ENCODE peak calls at places on chromosome 10, in six cellular contexts. A is fibroblast of lung, O is neuronal stem cell, Y is GM23248, B is NT2/D1, V is endothelial cell of umbilical vein. W is an unnamed sample. For H3K4me1, the result is how much of the 10 kb centered on the place peaks cover.

GRCh38 chr10:82245157-82245556 is 370.2 kb downstream of the NRG3 start:
- DNase-seq in V (no peak), Y (no peak), A (no peak), O (no peak), B (no peak), W (no peak)

GRCh38 chr10:86443936-86444335 is 77.3 kb upstream of the GRID1 start:
- DNase-seq in B (no peak), A (peak), Y (peak), O (no peak), V (no peak), W (no peak)

GRCh38 chr10:7541137-7542087 is 125.4 kb downstream of the ITIH5 start:
- DNase-seq in B (peak), A (peak), O (no peak), Y (peak), V (no peak), W (peak)

GRCh38 chr10:113301342-113301984 is 251.4 kb upstream of the HABP2 start:
- DNase-seq in B (no peak), Y (no peak), O (no peak), V (no peak), A (no peak), W (no peak)

GRCh38 chr10:85602713-85603112 is 763.9 kb downstream of the GRID1 start:
- DNase-seq in O (no peak), Y (no peak), B (no peak), A (no peak), V (no peak), W (no peak)

GRCh38 chr10:133162910-133163856 is 3.2 kb downstream of the KNDC1 start:
- DNase-seq in O (no peak), B (no peak), Y (no peak), V (no peak), A (no peak), W (no peak)

GRCh38 chr10:127978481-127978880 is 71.6 kb downstream of the PTPRE start:
- DNase-seq in B (no peak), V (no peak), Y (no peak), O (no peak), A (no peak), W (no peak)

GRCh38 chr10:118808601-118809371 is 54.0 kb upstream of the CACUL1 start:
- DNase-seq in O (no peak), Y (no peak), A (no peak), B (no peak), V (no peak), W (no peak)

GRCh38 chr10:88897019-88897853 is 17.2 kb downstream of the STAMBPL1 start:
- DNase-seq in O (no peak), V (no peak), Y (peak), A (no peak), B (no peak), W (no peak)

GRCh38 chr10:120979435-120980315 is 128.5 kb downstream of the WDR11 start:
- DNase-seq in Y (peak), O (peak), V (peak), B (peak), A (peak), W (no peak)

GRCh38 chr10:84184517-84184916 is 9.8 kb upstream of the CDHR1 start:
- DNase-seq in B (no peak), V (no peak), A (no peak), Y (no peak), O (no peak), W (no peak)

GRCh38 chr10:7767209-7767608 is 20.6 kb downstream of the KIN start:
- DNase-seq in O (no peak), V (no peak), A (peak), Y (peak), B (no peak), W (peak)

GRCh38 chr10:86899128-86899527 is 58.3 kb downstream of the MMRN2 start:
- DNase-seq in B (peak), Y (no peak), A (peak), O (peak), V (no peak), W (no peak)

GRCh38 chr10:117663750-117664149 is 121.2 kb downstream of the EMX2 start:
- DNase-seq in Y (peak), V (no peak), O (no peak), A (peak), B (no peak), W (peak)

GRCh38 chr10:30435068-30435422 is 1.1 kb downstream of the MAP3K8 start:
- DNase-seq in V (no peak), B (no peak), O (no peak), A (peak), Y (peak), W (peak)

GRCh38 chr10:92755725-92756124 is 66.0 kb downstream of the HHEX start:
- DNase-seq in O (no peak), V (peak), Y (no peak), B (no peak), A (no peak), W (no peak)

GRCh38 chr10:117342638-117343037 is 32.6 kb downstream of the PDZD8 start:
- DNase-seq in O (no peak), A (peak), Y (peak), B (no peak), V (no peak), W (peak)

GRCh38 chr10:5510281-5511072 is 11.1 kb upstream of the CALML5 start:
- DNase-seq in O (no peak), Y (peak), V (no peak), B (no peak), A (no peak), W (no peak)

GRCh38 chr10:96283756-96284155 is 12.4 kb upstream of the BLNK start:
- DNase-seq in Y (no peak), O (no peak), V (no peak), B (no peak), A (no peak), W (no peak)

GRCh38 chr10:29657719-29658274 is 23.0 kb upstream of the SVIL start:
- DNase-seq in A (peak), B (no peak), O (no peak), Y (no peak), V (no peak), W (no peak)

GRCh38 chr10:70694410-70695179 is 22.3 kb downstream of the ADAMTS14 start:
- DNase-seq in Y (peak), O (no peak), V (no peak), B (no peak), A (peak), W (peak)

GRCh38 chr10:93879273-93879672 is 14.5 kb upstream of the SLC35G1 start:
- DNase-seq in A (no peak), Y (no peak), O (no peak), B (no peak), V (no peak), W (no peak)

GRCh38 chr10:6423004-6423403 is 157.1 kb downstream of the PRKCQ start:
- DNase-seq in O (no peak), A (peak), Y (peak), V (no peak), B (no peak), W (no peak)

GRCh38 chr10:67277402-67277801 is 351.6 kb downstream of the LRRTM3 start:
- DNase-seq in O (no peak), B (no peak), Y (no peak), V (no peak), A (no peak), W (no peak)

GRCh38 chr10:65571011-65571570 is 1354.7 kb upstream of the LRRTM3 start:
- DNase-seq in B (no peak), A (peak), Y (no peak), O (no peak), V (peak), W (no peak)

GRCh38 chr10:35438718-35439117 is 102.4 kb downstream of the CCNY start:
- DNase-seq in A (no peak), B (no peak), Y (no peak), V (no peak), O (no peak), W (no peak)

GRCh38 chr10:70343712-70344111 is 38.7 kb downstream of the LRRC20 start:
- DNase-seq in Y (peak), V (no peak), A (no peak), B (no peak), O (no peak), W (no peak)

GRCh38 chr10:103727546-103727963 is 127.8 kb downstream of the SH3PXD2A start:
- DNase-seq in A (no peak), O (no peak), V (no peak), Y (no peak), B (no peak), W (no peak)

GRCh38 chr10:45180946-45181439 is 134.4 kb downstream of the OR13A1 start:
- DNase-seq in A (peak), V (no peak), Y (no peak), O (no peak), B (no peak), W (no peak)

GRCh38 chr10:16835223-16835622 is 18.0 kb upstream of the RSU1 start:
- DNase-seq in A (no peak), V (no peak), O (no peak), Y (no peak), B (no peak), W (no peak)

GRCh38 chr10:33008499-33009243 is 50.6 kb upstream of the ITGB1 start:
- DNase-seq in O (peak), Y (peak), B (no peak), V (peak), A (peak), W (peak)

GRCh38 chr10:33136271-33136670 is 178.2 kb upstream of the ITGB1 start:
- DNase-seq in B (no peak), V (no peak), O (no peak), A (peak), Y (peak), W (peak)

GRCh38 chr10:32893431-32893830 is 64.6 kb downstream of the ITGB1 start:
- DNase-seq in B (peak), V (no peak), A (no peak), O (no peak), Y (peak), W (no peak)

GRCh38 chr10:95445837-95446347 is 115.3 kb downstream of the SORBS1 start:
- DNase-seq in A (peak), B (peak), V (peak), Y (peak), O (peak), W (peak)

GRCh38 chr10:73039635-73040034 is 57.0 kb downstream of the P4HA1 start:
- DNase-seq in B (no peak), O (no peak), Y (peak), V (no peak), A (peak), W (peak)

GRCh38 chr10:102476466-102477141 is 25.3 kb upstream of the C10orf95 start:
- DNase-seq in V (no peak), Y (no peak), A (peak), O (no peak), B (no peak), W (no peak)

GRCh38 chr10:1846050-1846449 is 108.7 kb upstream of the ADARB2 start:
- DNase-seq in O (no peak), V (no peak), B (no peak), Y (no peak), A (no peak), W (no peak)

GRCh38 chr10:60606343-60607080 is 171.8 kb upstream of the CDK1 start:
- DNase-seq in O (no peak), V (peak), Y (peak), B (no peak), A (peak), W (peak)

GRCh38 chr10:61943699-61944444 is 42.4 kb downstream of the ARID5B start:
- DNase-seq in V (peak), O (no peak), B (no peak), A (peak), Y (peak), W (peak)

GRCh38 chr10:51074238-51075028 is at the start of gene PRKG1:
- DNase-seq in B (peak), O (peak), Y (peak), A (peak), V (peak), W (peak)

GRCh38 chr10:14606633-14607032 is 168.1 kb downstream of the FAM107B start:
- DNase-seq in V (no peak), A (no peak), Y (no peak), B (no peak), O (no peak), W (no peak)

GRCh38 chr10:14604181-14605142 is 170.2 kb downstream of the FAM107B start:
- DNase-seq in A (peak), V (peak), Y (peak), O (peak), B (no peak), W (peak)

GRCh38 chr10:14602807-14603538 is 171.7 kb downstream of the FAM107B start:
- DNase-seq in O (no peak), Y (no peak), B (no peak), V (peak), A (no peak), W (peak)

GRCh38 chr10:14603539-14604102 is 171.1 kb downstream of the FAM107B start:
- DNase-seq in V (no peak), A (no peak), B (no peak), O (no peak), Y (peak), W (peak)

GRCh38 chr10:14605231-14605925 is 169.3 kb downstream of the FAM107B start:
- DNase-seq in B (no peak), A (peak), Y (peak), V (peak), O (no peak), W (peak)
- H3K4me1 ChIP-seq in B (under half), A (under half), Y (under half), V (under half), O (under half), W (under half)

DNA sequence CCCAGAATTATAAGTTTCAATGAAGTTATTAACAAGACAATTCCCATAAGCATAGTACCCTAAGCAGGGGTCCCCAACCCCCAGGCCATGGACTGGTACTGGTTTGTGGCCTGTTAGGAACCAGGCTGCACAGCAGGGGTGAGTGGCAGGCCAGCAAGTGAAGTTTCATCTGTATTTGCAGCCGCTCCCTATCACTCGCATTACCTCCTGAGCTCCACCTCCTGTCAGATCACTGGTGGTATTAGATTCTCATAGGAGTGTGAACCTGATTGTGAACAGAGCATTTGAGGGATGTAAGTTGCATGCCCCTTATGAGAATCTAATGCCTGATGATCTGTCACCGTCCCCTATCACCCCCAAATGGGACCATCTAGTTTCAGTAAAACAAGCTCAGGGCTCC is 36.0 kb upstream of the KIAA1217 start:
- DNase-seq in V (no peak), O (no peak), Y (no peak), A (no peak), B (no peak), W (no peak)
- H3K9ac ChIP-seq in V (no peak), O (no peak), Y (no peak), A (no peak), B (no peak), W (no peak)

DNA sequence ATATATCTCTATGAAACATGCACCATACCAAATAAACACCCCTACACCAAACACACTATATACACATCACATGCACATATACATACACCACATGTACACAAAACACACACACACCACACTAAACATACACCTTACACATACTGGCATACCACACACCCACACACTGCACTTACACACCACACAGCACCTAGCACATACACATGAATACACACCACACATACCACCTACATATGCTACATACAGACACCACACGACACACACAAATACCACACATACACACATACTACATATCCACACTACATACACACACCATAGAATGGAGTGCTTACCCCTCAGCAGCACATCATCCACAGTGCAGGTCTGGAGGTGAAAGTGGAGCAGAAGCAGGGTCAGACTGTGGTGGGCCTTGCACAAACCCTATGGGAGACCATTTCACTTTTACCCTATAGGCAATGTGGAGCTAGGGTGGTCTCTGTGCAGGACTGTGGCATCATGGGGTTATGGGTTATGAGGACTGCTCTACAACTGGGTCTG is 64.6 kb downstream of the WDFY4 start:
- DNase-seq in V (no peak), O (no peak), A (no peak), B (no peak), Y (no peak), W (no peak)
- H3K4me1 ChIP-seq in V (under half), O (under half), A (under half), B (under half), Y (under half), W (under half)

GRCh38 chr10:13527864-13528137 is 1.0 kb downstream of the BEND7 start:
- DNase-seq in B (no peak), V (peak), Y (peak), A (no peak), O (no peak), W (peak)
- H3K9ac ChIP-seq in B (peak), V (peak), Y (peak), A (peak), O (no peak), W (peak)

GRCh38 chr10:59325116-59325515 is 37.2 kb downstream of the FAM13C start:
- DNase-seq in Y (no peak), O (no peak), A (no peak), V (no peak), B (no peak), W (no peak)
- H3K4me1 ChIP-seq in Y (under half), O (under half), A (under half), V (under half), B (under half), W (under half)

GRCh38 chr10:323651-324293 is 188.5 kb downstream of the ZMYND11 start:
- DNase-seq in Y (peak), V (peak), B (no peak), A (peak), O (no peak), W (peak)
- H3K9ac ChIP-seq in Y (peak), V (peak), B (no peak), A (peak), O (no peak), W (peak)

DNA sequence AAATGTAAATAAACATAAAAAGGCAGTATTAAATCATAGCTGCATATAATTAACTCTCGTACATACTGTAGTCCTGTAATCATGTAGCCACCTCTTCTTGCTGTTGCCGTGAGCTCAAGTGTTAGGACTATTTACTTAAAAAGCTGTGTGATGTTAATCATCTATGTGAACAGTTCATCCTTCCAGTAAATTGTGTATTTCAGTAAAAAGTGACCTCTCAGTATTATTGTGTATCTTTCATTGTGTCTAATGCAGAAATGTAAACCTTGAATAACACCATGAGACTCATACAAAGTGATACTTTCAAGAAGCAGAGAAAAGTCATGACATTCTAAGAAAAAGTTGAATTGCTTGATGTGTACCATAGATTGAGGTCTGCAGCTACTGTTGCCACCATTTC is 38.0 kb downstream of the ADD3 start:
- DNase-seq in V (no peak), Y (no peak), A (no peak), O (no peak), B (no peak), W (no peak)
- H3K4me1 ChIP-seq in V (under half), Y (under half), A (under half), O (under half), B (under half), W (under half)

DNA sequence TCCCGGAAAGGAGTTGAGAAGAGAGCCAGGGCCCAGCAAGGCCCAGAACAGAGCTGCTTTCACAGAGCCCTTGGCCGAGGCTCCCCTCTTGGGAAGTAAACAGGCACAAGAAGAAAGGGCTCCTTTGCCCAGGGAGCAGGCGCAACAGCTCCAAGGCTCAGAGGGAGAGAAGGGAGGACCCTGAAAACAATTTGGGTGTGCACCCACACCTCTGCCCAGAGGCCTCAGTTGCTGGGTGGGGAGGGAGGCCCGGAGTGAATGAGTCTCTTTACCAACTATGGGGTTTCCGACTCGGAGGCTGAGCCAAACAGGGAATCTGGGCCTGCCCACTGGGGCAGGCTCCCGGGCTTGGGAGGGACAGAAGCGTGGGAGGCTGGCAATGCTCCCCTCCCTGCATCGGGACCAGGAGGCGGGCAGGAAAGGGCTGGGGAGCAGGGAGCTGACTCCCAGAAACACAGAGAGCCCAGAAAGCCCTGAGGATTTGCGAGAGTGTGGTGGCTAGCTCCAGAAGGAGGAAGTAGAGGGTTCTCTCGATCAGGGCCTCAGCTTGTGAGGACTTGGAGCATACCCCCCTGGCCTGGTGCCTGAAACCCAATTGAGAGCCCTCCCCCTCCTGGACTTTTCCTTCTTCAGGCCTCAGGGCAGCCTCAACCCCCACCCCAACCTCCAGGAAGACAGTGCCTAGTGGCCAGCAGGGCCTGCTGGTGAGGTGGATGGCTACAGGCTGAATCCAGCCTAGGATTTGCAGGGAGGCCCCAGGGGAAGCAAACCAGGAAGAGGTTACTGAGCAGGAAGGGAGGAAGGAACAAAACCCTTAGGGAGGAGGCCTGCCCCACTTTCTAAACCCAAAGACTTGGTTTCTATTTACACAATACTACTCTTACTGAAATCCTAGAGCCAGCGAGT is 6.2 kb downstream of the C10orf105 start:
- DNase-seq in O (no peak), A (peak), Y (peak), B (no peak), V (peak), W (peak)
- H3K9ac ChIP-seq in O (no peak), A (peak), Y (peak), B (no peak), V (no peak), W (peak)

DNA sequence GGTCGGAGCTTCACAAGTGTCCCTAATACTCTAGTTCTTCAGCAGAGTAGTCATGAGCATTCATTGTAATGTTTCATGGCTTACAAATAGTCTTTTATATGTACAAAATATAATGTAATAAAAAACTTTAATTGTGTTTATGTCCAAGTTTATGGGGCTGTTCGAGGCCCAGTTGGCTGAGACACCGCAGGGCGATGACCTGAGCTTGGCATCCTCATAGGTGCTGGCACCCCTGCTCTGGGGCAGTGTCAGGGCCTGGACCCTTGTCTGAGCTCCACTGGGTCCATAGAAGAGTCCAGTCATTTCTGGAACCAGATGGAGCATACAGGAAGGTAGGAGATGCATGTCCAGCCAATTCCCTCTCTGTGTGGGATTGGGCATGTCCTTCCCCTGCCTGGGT is 12.9 kb upstream of the ZMIZ1 start:
- DNase-seq in B (no peak), O (no peak), A (no peak), Y (no peak), V (no peak), W (no peak)
- H3K4me1 ChIP-seq in B (under half), O (under half), A (under half), Y (under half), V (under half), W (under half)

GRCh38 chr10:43404675-43405221 is 4.2 kb downstream of the HNRNPF start:
- DNase-seq in V (no peak), O (no peak), B (no peak), A (no peak), Y (no peak), W (no peak)
- H3K9ac ChIP-seq in V (no peak), O (no peak), B (peak), A (no peak), Y (peak), W (peak)

W was measured in adipocyte.